ENCODE peak calls at places on chromosomes 16 and 17, in seven cellular contexts. G, S, P, L, F, A and X are unnamed samples.

GRCh38 chr17:77471984-77472836 is 331.4 kb downstream of the SEC14L1 start:
- DNase-seq in G (no peak), A (no peak), S (peak), L (no peak), F (peak), P (peak), X (peak)

GRCh38 chr17:50856431-50856830 is 9.7 kb downstream of the TOB1 start:
- DNase-seq in G (no peak), A (no peak), P (no peak), L (no peak), F (no peak), S (no peak), X (no peak)

GRCh38 chr17:44915727-44916058 is 393 bp upstream of the GFAP start:
- DNase-seq in P (no peak), L (no peak), S (no peak), A (no peak), F (no peak), G (no peak), X (no peak)

GRCh38 chr17:958712-959451 is 20.7 kb downstream of the NXN start:
- DNase-seq in G (no peak), A (no peak), P (no peak), L (no peak), F (peak), S (no peak), X (no peak)

GRCh38 chr17:36592316-36592710 is 634 bp downstream of the DHRS11 start:
- DNase-seq in A (no peak), L (peak), F (no peak), S (no peak), P (peak), G (no peak), X (peak)

GRCh38 chr16:17470871-17471744 is at the start of gene XYLT1:
- DNase-seq in A (no peak), P (peak), G (peak), L (peak), F (peak), S (peak), X (peak)

GRCh38 chr16:82761858-82762257 is 135.1 kb downstream of the CDH13 start:
- DNase-seq in G (no peak), A (no peak), F (no peak), S (no peak), P (no peak), L (no peak), X (no peak)

GRCh38 chr17:10261098-10261497 is 62.7 kb upstream of the GAS7 start:
- DNase-seq in S (no peak), A (no peak), G (no peak), F (no peak), P (no peak), L (no peak), X (no peak)

GRCh38 chr16:85704011-85704410 is 15.3 kb upstream of the GINS2 start:
- DNase-seq in S (no peak), A (no peak), P (no peak), L (no peak), G (no peak), F (no peak), X (no peak)

GRCh38 chr17:82503094-82503727 is 16.3 kb upstream of the FOXK2 start:
- DNase-seq in G (no peak), F (no peak), S (no peak), L (no peak), A (no peak), P (no peak), X (no peak)

GRCh38 chr17:66469890-66470289 is 167.5 kb downstream of the PRKCA start:
- DNase-seq in P (no peak), S (no peak), F (no peak), L (no peak), G (no peak), A (no peak), X (no peak)

GRCh38 chr17:50056961-50057330 is 1.0 kb downstream of the ITGA3 start:
- DNase-seq in A (no peak), G (no peak), L (peak), S (peak), P (peak), F (no peak), X (peak)